ENCODE peak calls at places on chromosomes 12 and 14, in six cellular contexts. H, L, R, G, J and B are unnamed samples. For H3K36me3 and H3K9me3, the result is how much of the 10 kb centered on the place peaks cover.

GRCh38 chr12:124928912-124929530 is 14.6 kb upstream of the UBC start:
- DNase-seq in G (no peak), L (no peak), J (no peak), H (no peak), R (peak), B (no peak)

GRCh38 chr12:94304566-94305061 is 155.1 kb downstream of the CEP83 start:
- DNase-seq in L (peak), H (no peak), J (no peak), R (no peak), G (no peak), B (no peak)

GRCh38 chr12:107992870-107993451 is 136.1 kb upstream of the WSCD2 start:
- DNase-seq in L (peak), H (peak), R (no peak), G (no peak), J (peak), B (no peak)

GRCh38 chr14:105420976-105421674 is 1.5 kb downstream of the MTA1 start:
- DNase-seq in H (no peak), L (no peak), G (no peak), R (no peak), J (no peak), B (no peak)

GRCh38 chr14:80784824-80785223 is 156.7 kb downstream of the CEP128 start:
- DNase-seq in J (no peak), R (no peak), L (no peak), G (no peak), H (no peak), B (no peak)

GRCh38 chr14:97336179-97336578 is 539.0 kb downstream of the VRK1 start:
- DNase-seq in R (no peak), L (no peak), J (no peak), G (no peak), H (no peak), B (no peak)

GRCh38 chr12:105334001-105334400 is 3.5 kb downstream of the C12orf75 start:
- DNase-seq in G (no peak), H (no peak), R (no peak), L (no peak), J (no peak), B (no peak)

GRCh38 chr12:39605501-39605900 is 14.1 kb downstream of the ABCD2 start:
- DNase-seq in L (no peak), J (no peak), R (no peak), G (no peak), H (no peak), B (no peak)

GRCh38 chr14:92397140-92397815 is 74.3 kb downstream of the SLC24A4 start:
- DNase-seq in L (no peak), J (no peak), R (no peak), G (no peak), H (no peak), B (no peak)

GRCh38 chr14:106141242-106142220 is 615.1 kb downstream of the TMEM121 start:
- DNase-seq in R (no peak), L (no peak), H (peak), G (no peak), J (no peak), B (no peak)

GRCh38 chr12:6201199-6201608 is 1.0 kb downstream of the CD9 start:
- DNase-seq in G (no peak), J (no peak), H (peak), L (no peak), R (peak), B (no peak)

GRCh38 chr14:48008646-48009045 is 333.2 kb upstream of the MDGA2 start:
- DNase-seq in R (no peak), L (no peak), H (no peak), G (no peak), J (no peak), B (no peak)

GRCh38 chr14:22276913-22277816 is 311.9 kb downstream of the DAD1 start:
- DNase-seq in R (no peak), L (no peak), G (no peak), H (no peak), J (no peak), B (no peak)

GRCh38 chr14:23562822-23563472 is 4.6 kb downstream of the AP1G2 start:
- DNase-seq in G (no peak), J (peak), L (no peak), R (no peak), H (peak), B (peak)

GRCh38 chr14:32724864-32725550 is 213.7 kb upstream of the NPAS3 start:
- DNase-seq in J (no peak), H (no peak), R (no peak), G (no peak), L (no peak), B (no peak)

GRCh38 chr12:117171499-117172162 is 18.6 kb downstream of the FBXO21 start:
- DNase-seq in L (no peak), H (no peak), R (no peak), J (no peak), G (no peak), B (no peak)

GRCh38 chr14:36647827-36648753 is 13.6 kb upstream of the PAX9 start:
- DNase-seq in L (no peak), G (no peak), J (peak), R (no peak), H (no peak), B (no peak)

GRCh38 chr14:94768141-94768520 is 1.8 kb downstream of the GSC start:
- DNase-seq in G (no peak), H (no peak), R (no peak), J (no peak), L (no peak), B (no peak)

GRCh38 chr12:1094714-1095113 is 103.7 kb downstream of the ERC1 start:
- DNase-seq in H (no peak), G (no peak), J (no peak), L (no peak), R (no peak), B (no peak)

GRCh38 chr14:95392841-95393240 is 73.1 kb upstream of the CLMN start:
- DNase-seq in J (no peak), L (no peak), R (no peak), G (no peak), H (no peak), B (no peak)

GRCh38 chr12:13228579-13228978 is 32.1 kb downstream of the EMP1 start:
- DNase-seq in G (no peak), J (no peak), L (no peak), H (no peak), R (no peak), B (no peak)

GRCh38 chr12:75790219-75790618 is 241.4 kb downstream of the PHLDA1 start:
- DNase-seq in J (no peak), R (no peak), H (no peak), L (no peak), G (no peak), B (no peak)

GRCh38 chr14:44300911-44301310 is 206.2 kb downstream of the FSCB start:
- DNase-seq in H (no peak), L (no peak), G (no peak), J (no peak), R (no peak), B (no peak)

GRCh38 chr14:93939304-93940229 is 12.4 kb downstream of the FAM181A start:
- DNase-seq in R (peak), H (peak), G (peak), L (peak), J (peak), B (peak)

GRCh38 chr12:124296916-124297351 is 2.0 kb downstream of the RFLNA start:
- DNase-seq in R (no peak), G (no peak), L (no peak), J (no peak), H (no peak), B (no peak)

GRCh38 chr12:5222011-5222461 is 178.4 kb downstream of the KCNA5 start:
- DNase-seq in L (no peak), R (no peak), J (peak), H (no peak), G (no peak), B (no peak)

GRCh38 chr12:57119294-57119693 is 8.1 kb upstream of the STAT6 start:
- DNase-seq in L (no peak), R (no peak), G (no peak), H (no peak), J (no peak), B (no peak)

GRCh38 chr12:108516511-108517275 is 1.6 kb downstream of the FICD start:
- DNase-seq in G (no peak), H (no peak), L (no peak), J (no peak), R (no peak), B (no peak)

GRCh38 chr14:51564986-51565604 is 86.6 kb upstream of the FRMD6 start:
- DNase-seq in H (no peak), R (peak), J (no peak), G (no peak), L (no peak), B (no peak)

GRCh38 chr14:101174522-101174838 is 271.0 kb upstream of the RTL1 start:
- DNase-seq in H (no peak), G (no peak), J (no peak), L (no peak), R (no peak), B (no peak)

GRCh38 chr14:59342516-59343484 is 122.4 kb downstream of the GPR135 start:
- DNase-seq in L (no peak), G (no peak), R (no peak), J (no peak), H (no peak), B (peak)

GRCh38 chr14:34699873-34700621 is 14.3 kb downstream of the CFL2 start:
- DNase-seq in H (no peak), J (no peak), L (no peak), G (no peak), R (no peak), B (no peak)

GRCh38 chr14:33596211-33597080 is 354.4 kb downstream of the EGLN3 start:
- DNase-seq in H (peak), R (no peak), L (no peak), G (no peak), J (no peak), B (no peak)

GRCh38 chr12:24728366-24728765 is 220.5 kb downstream of the BCAT1 start:
- DNase-seq in L (no peak), H (no peak), J (no peak), G (no peak), R (no peak), B (no peak)

GRCh38 chr12:104618691-104619090 is 161.9 kb downstream of the CHST11 start:
- DNase-seq in R (no peak), J (no peak), L (no peak), G (no peak), H (no peak), B (no peak)

GRCh38 chr12:46256942-46257341 is 11.9 kb downstream of the SLC38A1 start:
- DNase-seq in R (no peak), G (no peak), H (no peak), L (no peak), J (no peak), B (no peak)
- H3K36me3 ChIP-seq in R (under half), G (under half), H (under half), L (under half), J (under half), B (under half)

DNA sequence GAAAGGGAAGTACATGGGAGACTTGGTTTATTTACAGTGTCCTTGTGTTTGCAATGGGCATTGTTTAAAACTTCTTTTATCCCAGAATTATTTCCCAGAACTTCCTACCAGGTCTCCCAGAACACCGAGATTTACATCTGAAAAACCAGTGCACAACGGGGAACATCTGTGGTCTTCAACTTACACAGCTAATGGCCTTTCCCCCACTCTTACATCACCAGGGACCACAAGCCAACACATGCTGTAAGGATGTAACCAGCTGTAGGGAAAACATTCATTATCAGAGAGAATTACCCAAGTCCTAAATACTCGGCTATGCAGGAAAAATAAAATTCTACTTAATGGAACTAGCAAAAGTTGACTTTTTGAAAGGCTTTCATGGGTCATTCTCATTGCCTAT is 267.6 kb downstream of the DUSP6 start:
- DNase-seq in L (no peak), R (no peak), J (no peak), H (no peak), G (no peak), B (no peak)
- H3K4me3 ChIP-seq in L (no peak), R (no peak), J (no peak), H (no peak), G (no peak), B (no peak)

GRCh38 chr12:31850268-31850667 is 108.9 kb upstream of the RESF1 start:
- DNase-seq in H (no peak), J (no peak), L (no peak), R (no peak), G (no peak), B (no peak)

GRCh38 chr12:31843399-31844095 is 114.7 kb upstream of the AMN1 start:
- DNase-seq in G (no peak), R (no peak), H (no peak), L (no peak), J (no peak), B (no peak)

GRCh38 chr12:31849090-31849687 is 110.0 kb upstream of the RESF1 start:
- DNase-seq in J (no peak), R (no peak), G (no peak), L (no peak), H (no peak), B (no peak)

GRCh38 chr12:31845613-31846321 is 113.4 kb upstream of the RESF1 start:
- DNase-seq in H (no peak), L (no peak), G (no peak), J (no peak), R (no peak), B (no peak)

DNA sequence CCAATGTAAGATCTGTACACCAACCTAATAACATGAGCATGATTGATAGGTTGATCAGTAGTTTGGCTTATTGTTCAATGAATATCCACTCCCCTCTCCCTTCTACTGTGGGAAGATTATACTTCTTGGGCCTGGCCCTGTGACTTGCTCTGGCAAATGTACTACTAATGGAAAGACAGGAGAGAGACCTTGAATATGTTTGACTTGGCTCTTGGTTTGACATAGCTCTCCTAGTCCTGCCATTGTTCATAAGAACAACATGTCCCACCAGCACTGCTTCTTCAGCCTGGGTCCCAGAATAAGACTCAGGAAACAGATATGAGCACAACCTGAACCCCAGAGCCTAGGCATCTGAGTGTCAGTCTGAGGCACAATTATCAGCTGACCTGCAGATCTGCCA is 112.8 kb upstream of the RESF1 start:
- DNase-seq in H (no peak), L (no peak), G (no peak), R (no peak), J (no peak), B (no peak)
- H3K9me3 ChIP-seq in H (under half), L (under half), G (under half), R (under half), J (under half), B (under half)

GRCh38 chr14:61484011-61484410 is 162.6 kb downstream of the PRKCH start:
- DNase-seq in R (no peak), G (no peak), L (no peak), J (no peak), H (no peak), B (no peak)
- H3K36me3 ChIP-seq in R (under half), G (under half), L (under half), J (under half), H (under half), B (under half)

DNA sequence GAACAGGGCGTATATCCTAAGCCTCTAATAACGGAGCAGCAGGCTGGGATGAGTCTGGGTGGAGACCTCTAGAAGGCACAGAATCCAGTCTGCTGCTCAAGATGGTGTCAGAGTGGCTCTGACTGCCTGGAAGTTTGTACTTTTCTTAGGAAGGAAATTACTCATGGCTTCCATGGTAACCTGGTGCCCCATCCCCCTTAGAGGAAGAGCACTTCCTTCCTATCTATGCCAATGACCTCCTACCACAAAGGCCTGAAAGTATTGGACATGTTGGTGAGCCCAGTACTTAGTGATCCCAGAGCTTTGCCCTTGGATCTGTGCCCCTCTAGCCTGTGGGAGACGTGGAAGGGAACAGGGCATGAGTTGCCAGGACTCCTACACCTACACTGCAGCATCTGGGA is 1.5 kb downstream of the BATF start:
- DNase-seq in J (no peak), R (no peak), L (no peak), H (no peak), G (no peak), B (no peak)
- H3K4me3 ChIP-seq in J (no peak), R (peak), L (no peak), H (no peak), G (no peak), B (no peak)

DNA sequence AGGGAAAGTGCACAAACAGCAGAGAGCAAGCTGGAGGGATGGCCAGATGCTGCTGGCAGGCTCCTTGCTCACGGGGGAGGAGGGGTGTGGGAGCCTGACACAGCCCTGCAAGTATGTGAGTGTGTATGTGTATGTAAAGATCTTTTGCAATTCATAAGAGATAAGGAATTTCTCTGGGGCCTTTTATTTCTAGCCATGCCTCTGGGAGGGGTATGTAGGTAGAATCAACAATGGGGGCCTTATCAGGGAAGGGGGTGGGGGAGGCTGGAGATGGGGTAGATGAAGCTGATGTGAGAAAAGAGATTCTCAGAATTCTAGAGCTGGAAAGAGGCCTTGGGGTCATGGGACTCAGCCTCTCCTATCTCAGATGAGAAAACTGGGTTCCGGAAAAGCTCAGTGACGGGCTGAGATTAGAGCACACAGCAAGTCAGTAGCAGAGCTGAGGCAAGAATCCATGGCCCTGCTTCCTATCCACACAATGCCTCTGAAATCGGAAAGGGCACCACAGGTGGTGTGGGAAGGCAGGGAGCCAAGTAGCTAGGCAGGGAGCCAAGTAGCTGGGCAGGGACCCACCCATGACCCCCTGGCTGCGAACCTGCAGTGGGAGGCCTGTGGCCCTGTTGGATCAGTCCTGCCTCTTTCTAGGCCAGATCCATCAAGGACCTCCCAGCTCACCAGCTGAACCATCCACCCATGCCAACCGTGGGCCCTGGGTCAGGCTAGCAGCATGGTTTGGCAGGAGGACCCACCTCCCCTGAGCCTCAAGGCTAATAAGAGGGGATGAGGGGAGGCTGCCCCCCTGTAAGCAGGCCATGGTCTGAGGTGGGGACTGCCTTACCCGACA is 54.7 kb downstream of the PLEKHG3 start:
- DNase-seq in J (no peak), L (no peak), H (peak), R (no peak), G (no peak), B (peak)
- H3K9me3 ChIP-seq in J (under half), L (under half), H (under half), R (under half), G (under half), B (under half)